ENCODE peak calls at places on chromosomes 4 and X, in six cellular contexts. P is stimulated activated CD8-positive, alpha-beta memory T cell treated with anti-CD3 and anti-CD28 coated beads, Interleukin-15, amount 100 ng/mL, for 4 hours; B is GM03348; Y is psoas muscle; M is NCI-H2029 treated with DMSO at 0.1 percent for 48 hours; W is ascending aorta. A is an unnamed sample.

GRCh38 chr4:182142146-182143085 is 100.8 kb upstream of the TENM3 start:
- DNase-seq in W (no peak), M (no peak), B (peak), Y (peak), P (no peak), A (peak)

GRCh38 chr4:119113033-119113655 is 22.5 kb upstream of the MYOZ2 start:
- DNase-seq in P (no peak), W (no peak), Y (no peak), M (no peak), B (peak), A (no peak)

GRCh38 chrX:30653415-30654131 is at the start of gene GK:
- DNase-seq in P (no peak), W (no peak), B (no peak), Y (peak), M (no peak), A (no peak)

GRCh38 chr4:163404080-163404479 is 60.4 kb downstream of the NPY5R start:
- DNase-seq in Y (no peak), P (no peak), M (no peak), B (no peak), W (no peak), A (no peak)

GRCh38 chr4:181525641-181526040 is 717.6 kb upstream of the TENM3 start:
- DNase-seq in W (no peak), P (no peak), M (no peak), B (no peak), Y (no peak), A (no peak)

GRCh38 chrX:103817502-103817901 is 14.6 kb downstream of the RAB9B start:
- DNase-seq in M (peak), B (peak), W (no peak), Y (no peak), P (no peak), A (no peak)

GRCh38 chr4:10762541-10762940 is 78.0 kb upstream of the CLNK start:
- DNase-seq in W (no peak), P (no peak), Y (no peak), B (peak), M (peak), A (no peak)

GRCh38 chr4:158775091-158775651 is 6.3 kb downstream of the FNIP2 start:
- DNase-seq in M (no peak), B (peak), Y (no peak), P (no peak), W (no peak), A (peak)

GRCh38 chr4:187171731-187172339 is 448.2 kb upstream of the FAT1 start:
- DNase-seq in B (peak), P (no peak), Y (no peak), W (no peak), M (no peak), A (no peak)

GRCh38 chr4:1748465-1748995 is 27.2 kb downstream of the TACC3 start:
- DNase-seq in P (peak), Y (peak), M (peak), W (no peak), B (peak), A (peak)

GRCh38 chrX:151151668-151152267 is 24.6 kb upstream of the GPR50 start:
- DNase-seq in W (no peak), Y (no peak), P (no peak), M (peak), B (peak), A (no peak)

GRCh38 chr4:56345461-56345860 is 41.8 kb downstream of the AASDH start:
- DNase-seq in M (no peak), Y (no peak), P (no peak), B (no peak), W (no peak), A (no peak)

GRCh38 chr4:139319571-139319970 is 17.3 kb upstream of the NDUFC1 start:
- DNase-seq in B (no peak), Y (no peak), P (no peak), W (no peak), M (no peak), A (no peak)

GRCh38 chrX:13659057-13659456 is 6.1 kb downstream of the TCEANC start:
- DNase-seq in P (no peak), W (no peak), Y (no peak), B (peak), M (no peak), A (no peak)

GRCh38 chr4:89221175-89221867 is 86.3 kb downstream of the GPRIN3 start:
- DNase-seq in P (no peak), M (no peak), W (no peak), B (peak), Y (no peak), A (no peak)

GRCh38 chr4:99405433-99406115 is 29.6 kb downstream of the ADH7 start:
- DNase-seq in B (peak), P (peak), Y (peak), W (peak), M (peak), A (peak)

GRCh38 chr4:177907736-177908424 is 465.6 kb upstream of the AGA start:
- DNase-seq in M (no peak), B (no peak), W (no peak), P (no peak), Y (no peak), A (no peak)

GRCh38 chr4:185781555-185782215 is 30.3 kb downstream of the SORBS2 start:
- DNase-seq in P (no peak), B (no peak), Y (no peak), W (no peak), M (no peak), A (no peak)

GRCh38 chr4:111330786-111331185 is 707.9 kb upstream of the PITX2 start:
- DNase-seq in B (peak), W (no peak), M (no peak), P (no peak), Y (no peak), A (no peak)

GRCh38 chr4:73676881-73677323 is 56.7 kb upstream of the RASSF6 start:
- DNase-seq in P (no peak), B (peak), M (peak), W (no peak), Y (no peak), A (peak)

GRCh38 chrX:65926095-65927019 is 113.5 kb downstream of the VSIG4 start:
- DNase-seq in P (no peak), M (no peak), Y (no peak), W (no peak), B (no peak), A (no peak)

GRCh38 chr4:38466401-38466800 is 197.6 kb upstream of the KLF3 start:
- DNase-seq in Y (no peak), W (no peak), B (no peak), M (no peak), P (no peak), A (no peak)

GRCh38 chr4:106694232-106694631 is 325.7 kb upstream of the GIMD1 start:
- DNase-seq in W (no peak), P (no peak), B (no peak), Y (no peak), M (no peak), A (no peak)

GRCh38 chr4:54976682-54977081 is 148.7 kb downstream of the KDR start:
- DNase-seq in M (no peak), P (no peak), B (no peak), W (no peak), Y (no peak), A (no peak)

GRCh38 chrX:72029473-72030411 is 102.0 kb downstream of the RTL5 start:
- DNase-seq in M (no peak), W (peak), Y (no peak), B (peak), P (no peak), A (no peak)

GRCh38 chr4:13348216-13348615 is 135.9 kb downstream of the RAB28 start:
- DNase-seq in Y (no peak), B (no peak), W (no peak), P (no peak), M (no peak), A (no peak)

GRCh38 chrX:107978707-107979307 is 3.4 kb downstream of the TEX13B start:
- DNase-seq in W (no peak), B (peak), Y (no peak), P (no peak), M (no peak), A (no peak)

GRCh38 chrX:12439396-12439795 is 301.1 kb downstream of the FRMPD4 start:
- DNase-seq in P (no peak), W (no peak), M (no peak), Y (no peak), B (no peak), A (no peak)

GRCh38 chr4:177489847-177490246 is 47.6 kb upstream of the AGA start:
- DNase-seq in B (no peak), P (no peak), W (no peak), M (no peak), Y (no peak), A (no peak)

GRCh38 chrX:103215037-103215767 is at the start of gene BEX4:
- DNase-seq in P (peak), Y (peak), W (peak), M (peak), B (peak), A (peak)

GRCh38 chr4:102586644-102587021 is 85.5 kb downstream of the NFKB1 start:
- DNase-seq in P (no peak), Y (no peak), M (no peak), B (no peak), W (no peak), A (no peak)

GRCh38 chr4:87088188-87088587 is 132.2 kb downstream of the KLHL8 start:
- DNase-seq in M (no peak), B (no peak), W (no peak), Y (no peak), P (no peak), A (no peak)